ENCODE peak calls at places on chromosome 17, in four cellular contexts. R, E, H and C are unnamed samples.

GRCh38 chr17:75661531-75661930 is 5.4 kb downstream of the RECQL5 start:
- DNase-seq in H (no peak), E (no peak), R (no peak), C (no peak)

GRCh38 chr17:16342979-16343378 is 10.3 kb downstream of the CENPV start:
- DNase-seq in R (no peak), E (no peak), H (no peak), C (no peak)

GRCh38 chr17:39016193-39017153 is 49.3 kb upstream of the FBXO47 start:
- DNase-seq in H (no peak), R (peak), E (no peak), C (no peak)

GRCh38 chr17:51585514-51586104 is 325.3 kb downstream of the UTP18 start:
- DNase-seq in E (no peak), H (no peak), R (no peak), C (peak)

GRCh38 chr17:45110676-45111611 is 21.4 kb downstream of the PLCD3 start:
- DNase-seq in R (no peak), E (no peak), H (no peak), C (no peak)

GRCh38 chr17:77892031-77892430 is 66.5 kb upstream of the TNRC6C start:
- DNase-seq in H (no peak), R (no peak), E (no peak), C (no peak)

GRCh38 chr17:13592427-13592826 is 9.3 kb downstream of the HS3ST3A1 start:
- DNase-seq in R (no peak), E (no peak), H (no peak), C (no peak)

GRCh38 chr17:65366102-65366844 is 195.2 kb downstream of the AXIN2 start:
- DNase-seq in H (no peak), E (no peak), R (no peak), C (no peak)

GRCh38 chr17:80763293-80763867 is 218.7 kb downstream of the RPTOR start:
- DNase-seq in H (no peak), E (peak), R (no peak), C (no peak)

GRCh38 chr17:81230043-81230820 is 7.5 kb upstream of the CEP131 start:
- DNase-seq in H (no peak), R (no peak), E (no peak), C (no peak)

GRCh38 chr17:1179635-1180433 is at the start of gene ABR:
- DNase-seq in R (peak), E (no peak), H (no peak), C (no peak)

GRCh38 chr17:59892251-59892848 is 393 bp downstream of the TUBD1 start:
- DNase-seq in R (peak), E (no peak), H (no peak), C (no peak)

GRCh38 chr17:8001976-8002645 is at the start of gene GUCY2D:
- DNase-seq in E (no peak), R (peak), H (no peak), C (no peak)

GRCh38 chr17:76405967-76406647 is 21.7 kb downstream of the SPHK1 start:
- DNase-seq in H (peak), E (peak), R (no peak), C (peak)

GRCh38 chr17:47085736-47086135 is 103.4 kb downstream of the CDC27 start:
- DNase-seq in E (no peak), H (no peak), R (no peak), C (no peak)

GRCh38 chr17:2366747-2367494 is 29.6 kb downstream of the SGSM2 start:
- DNase-seq in H (no peak), E (no peak), R (no peak), C (no peak)

GRCh38 chr17:68544521-68544920 is 32.3 kb downstream of the PRKAR1A start:
- DNase-seq in R (no peak), H (no peak), E (no peak), C (no peak)

GRCh38 chr17:82684207-82684903 is 14.1 kb downstream of the RAB40B start:
- DNase-seq in H (no peak), E (no peak), R (no peak), C (no peak)

GRCh38 chr17:30236807-30237206 is 1.3 kb upstream of the SLC6A4 start:
- DNase-seq in H (no peak), R (peak), E (peak), C (no peak)

GRCh38 chr17:31541559-31541958 is 150.1 kb downstream of the RAB11FIP4 start:
- DNase-seq in H (no peak), R (no peak), E (no peak), C (peak)

GRCh38 chr17:4573682-4574081 is 10.6 kb upstream of the SMTNL2 start:
- DNase-seq in H (no peak), E (no peak), R (no peak), C (no peak)

GRCh38 chr17:7853693-7854043 is 1.2 kb upstream of the TMEM88 start:
- DNase-seq in R (no peak), H (no peak), E (no peak), C (no peak)

GRCh38 chr17:78780852-78781338 is 1.2 kb downstream of the CYTH1 start:
- DNase-seq in H (no peak), R (no peak), E (no peak), C (no peak)

GRCh38 chr17:13435230-13435629 is 166.5 kb downstream of the HS3ST3A1 start:
- DNase-seq in H (no peak), E (no peak), R (no peak), C (no peak)

GRCh38 chr17:37168731-37169353 is 206.9 kb upstream of the C17orf78 start:
- DNase-seq in H (no peak), R (no peak), E (peak), C (no peak)

GRCh38 chr17:7548585-7549400 is at the start of gene TNFSF12:
- DNase-seq in H (no peak), R (peak), E (peak), C (no peak)

GRCh38 chr17:76327689-76328088 is 19.6 kb upstream of the QRICH2 start:
- DNase-seq in R (no peak), E (no peak), H (no peak), C (no peak)

GRCh38 chr17:30958187-30958586 is 12.7 kb upstream of the RNF135 start:
- DNase-seq in H (no peak), E (no peak), R (peak), C (no peak)

GRCh38 chr17:79154446-79154845 is 79.8 kb downstream of the ENGASE start:
- DNase-seq in E (no peak), H (no peak), R (no peak), C (no peak)

GRCh38 chr17:48441231-48441711 is 11.3 kb upstream of the SKAP1 start:
- DNase-seq in R (no peak), E (no peak), H (no peak), C (no peak)

GRCh38 chr17:55322451-55322985 is 57.8 kb downstream of the HLF start:
- DNase-seq in E (no peak), R (no peak), H (no peak), C (no peak)

GRCh38 chr17:78383725-78384471 is 5.4 kb downstream of the PGS1 start:
- DNase-seq in H (no peak), R (peak), E (no peak), C (no peak)

GRCh38 chr17:80855968-80856862 is 135.4 kb upstream of the CHMP6 start:
- DNase-seq in H (no peak), R (no peak), E (no peak), C (no peak)

GRCh38 chr17:79748296-79749099 is 17.8 kb downstream of the ENPP7 start:
- DNase-seq in R (no peak), H (no peak), E (no peak), C (no peak)

GRCh38 chr17:8922451-8922850 is 43.1 kb downstream of the PIK3R5 start:
- DNase-seq in R (no peak), H (no peak), E (no peak), C (no peak)

GRCh38 chr17:75412455-75413317 is 7.2 kb upstream of the GRB2 start:
- DNase-seq in E (peak), H (peak), R (peak), C (peak)

GRCh38 chr17:1169471-1169908 is 10.3 kb downstream of the ABR start:
- DNase-seq in E (no peak), H (no peak), R (no peak), C (no peak)

GRCh38 chr17:48998557-48999440 is 1.6 kb downstream of the IGF2BP1 start:
- DNase-seq in H (no peak), R (peak), E (no peak), C (no peak)

GRCh38 chr17:80705988-80706387 is 161.3 kb downstream of the RPTOR start:
- DNase-seq in E (no peak), H (no peak), R (no peak), C (no peak)

GRCh38 chr17:31597646-31598387 is 206.3 kb downstream of the RAB11FIP4 start:
- DNase-seq in R (peak), H (no peak), E (no peak), C (no peak)